ENCODE peak calls at places on chromosomes 2 and 18, in five cellular contexts. Q, V, Y, S and L are unnamed samples.
A peak's percentile ranks its signal among the peaks of the same experiment; 100 is the strongest.

GRCh38 chr2:39991298-39991697 is 212.2 kb upstream of the THUMPD2 start:
- DNase-seq in Q (no peak), V (no peak), Y (no peak), S (no peak), L (no peak)

GRCh38 chr2:234620018-234620417 is 123.1 kb upstream of the ARL4C start:
- DNase-seq in Q (no peak), V (no peak), Y (no peak), S (no peak), L (no peak)

GRCh38 chr2:239039479-239039861 is 191.6 kb downstream of the TWIST2 start:
- DNase-seq in Q (no peak), V (no peak), Y (no peak), S (no peak), L (no peak)

GRCh38 chr2:180254872-180255271 is 247.8 kb upstream of the CWC22 start:
- DNase-seq in Q (no peak), V (no peak), Y (peak; percentile 23), S (no peak), L (no peak)

GRCh38 chr2:225122582-225123486 is 80.6 kb upstream of the DOCK10 start:
- DNase-seq in Q (no peak), V (no peak), Y (no peak), S (no peak), L (peak; percentile 15)

GRCh38 chr2:215404357-215404719 is 31.5 kb downstream of the FN1 start:
- DNase-seq in Q (no peak), V (no peak), Y (no peak), S (no peak), L (no peak)

GRCh38 chr2:232315049-232315922 is 63.3 kb upstream of the ALPP start:
- DNase-seq in Q (peak; percentile 63), V (no peak), Y (no peak), S (no peak), L (no peak)

GRCh38 chr2:75604479-75604878 is 42.1 kb upstream of the MRPL19 start:
- DNase-seq in Q (no peak), V (no peak), Y (no peak), S (no peak), L (no peak)

GRCh38 chr2:110997646-110998045 is 123.1 kb upstream of the BCL2L11 start:
- DNase-seq in Q (no peak), V (no peak), Y (no peak), S (no peak), L (no peak)

GRCh38 chr2:191758420-191759199 is 80.7 kb downstream of the NABP1 start:
- DNase-seq in Q (peak; percentile 55), V (peak; percentile 33), Y (peak; percentile 71), S (peak; percentile 78), L (peak; percentile 66)

GRCh38 chr2:165015052-165015642 is 59.8 kb upstream of the SLC38A11 start:
- DNase-seq in Q (no peak), V (no peak), Y (peak; percentile 68), S (peak; percentile 39), L (peak; percentile 75)

GRCh38 chr2:85911836-85912692 is 23.3 kb upstream of the ST3GAL5 start:
- DNase-seq in Q (no peak), V (no peak), Y (no peak), S (no peak), L (no peak)

GRCh38 chr2:216031960-216032689 is 18.8 kb upstream of the MREG start:
- DNase-seq in Q (peak; percentile 79), V (no peak), Y (no peak), S (no peak), L (no peak)

GRCh38 chr2:209872675-209873074 is 101.0 kb downstream of the UNC80 start:
- DNase-seq in Q (peak; percentile 0), V (peak; percentile 31), Y (peak; percentile 34), S (no peak), L (peak; percentile 73)

GRCh38 chr2:239294571-239295054 is 106.2 kb downstream of the HDAC4 start:
- DNase-seq in Q (no peak), V (no peak), Y (no peak), S (peak; percentile 77), L (no peak)

GRCh38 chr2:238913931-238914647 is 66.2 kb downstream of the TWIST2 start:
- DNase-seq in Q (no peak), V (no peak), Y (no peak), S (no peak), L (no peak)

GRCh38 chr2:88540346-88540745 is 86.9 kb downstream of the EIF2AK3 start:
- DNase-seq in Q (no peak), V (no peak), Y (no peak), S (no peak), L (no peak)

GRCh38 chr2:82896117-82896516 is 1563.0 kb downstream of the SUCLG1 start:
- DNase-seq in Q (no peak), V (no peak), Y (no peak), S (no peak), L (no peak)

GRCh38 chr2:191860760-191861466 is 14.0 kb upstream of the CAVIN2 start:
- DNase-seq in Q (no peak), V (no peak), Y (peak; percentile 92), S (no peak), L (no peak)

GRCh38 chr2:21467910-21468309 is 344.1 kb downstream of the TDRD15 start:
- DNase-seq in Q (peak; percentile 4), V (no peak), Y (no peak), S (no peak), L (no peak)

GRCh38 chr2:241275910-241276309 is 39.6 kb downstream of the HDLBP start:
- DNase-seq in Q (no peak), V (no peak), Y (no peak), S (no peak), L (no peak)

GRCh38 chr2:217707116-217707742 is 295.6 kb downstream of the TNS1 start:
- DNase-seq in Q (no peak), V (no peak), Y (no peak), S (no peak), L (no peak)

GRCh38 chr2:20353597-20353996 is 3.0 kb upstream of the PUM2 start:
- DNase-seq in Q (no peak), V (no peak), Y (no peak), S (no peak), L (no peak)

GRCh38 chr2:113052767-113053166 is at the start of gene IL36B:
- DNase-seq in Q (no peak), V (no peak), Y (no peak), S (no peak), L (no peak)

GRCh38 chr2:127641846-127642510 is 4.0 kb upstream of the GPR17 start:
- DNase-seq in Q (no peak), V (no peak), Y (no peak), S (no peak), L (no peak)

GRCh38 chr2:104658149-104658839 is 195.6 kb upstream of the POU3F3 start:
- DNase-seq in Q (no peak), V (peak; percentile 36), Y (no peak), S (no peak), L (peak; percentile 59)

GRCh38 chr2:1319393-1319792 is 93.9 kb upstream of the TPO start:
- DNase-seq in Q (no peak), V (no peak), Y (no peak), S (no peak), L (no peak)
- TF ChIP-seq CREB1 in Q (no peak), V (no peak), Y (no peak), S (no peak), L (no peak)

GRCh38 chr2:220143336-220143735 is 515.9 kb downstream of the SLC4A3 start:
- DNase-seq in Q (no peak), V (no peak), Y (peak; percentile 37), S (no peak), L (no peak)
- TF ChIP-seq ATF3 in Q (no peak), V (no peak), Y (no peak), S (no peak), L (no peak)

GRCh38 chr18:48475635-48476549 is 62.9 kb upstream of the CTIF start:
- DNase-seq in Q (peak; percentile 5), V (peak; percentile 41), Y (peak; percentile 80), S (peak; percentile 53), L (peak; percentile 62)
- TF ChIP-seq CREB1 in Q (no peak), V (no peak), Y (no peak), S (no peak), L (no peak)

GRCh38 chr2:69914235-69915049 is 467 bp upstream of the MXD1 start:
- DNase-seq in Q (peak; percentile 100), V (peak; percentile 100), Y (peak; percentile 100), S (peak; percentile 98), L (peak; percentile 100)

GRCh38 chr2:69916151-69916550 is 1.2 kb downstream of the MXD1 start:
- DNase-seq in Q (no peak), V (no peak), Y (no peak), S (no peak), L (no peak)

GRCh38 chr2:69907216-69907615 is 7.7 kb upstream of the MXD1 start:
- DNase-seq in Q (no peak), V (no peak), Y (no peak), S (no peak), L (no peak)

GRCh38 chr2:69915050-69915945 is at the start of gene MXD1:
- DNase-seq in Q (no peak), V (no peak), Y (no peak), S (peak; percentile 27), L (peak; percentile 41)

GRCh38 chr2:69911985-69912563 is 2.8 kb upstream of the MXD1 start:
- DNase-seq in Q (no peak), V (no peak), Y (peak; percentile 66), S (peak; percentile 39), L (no peak)
- TF ChIP-seq ATF3 in Q (no peak), V (no peak), Y (no peak), S (no peak), L (no peak)

GRCh38 chr18:28854964-28855363 is 678.0 kb upstream of the CDH2 start:
- DNase-seq in Q (no peak), V (no peak), Y (no peak), S (no peak), L (no peak)
- TF ChIP-seq CREB1 in Q (no peak), V (no peak), Y (no peak), S (no peak), L (no peak)

GRCh38 chr2:174121178-174121577 is 127.2 kb downstream of the OLA1 start:
- DNase-seq in Q (no peak), V (no peak), Y (no peak), S (no peak), L (no peak)

GRCh38 chr2:174120346-174120745 is 128.0 kb downstream of the OLA1 start:
- DNase-seq in Q (no peak), V (no peak), Y (peak; percentile 6), S (no peak), L (no peak)

GRCh38 chr2:174121612-174122011 is 126.7 kb downstream of the OLA1 start:
- DNase-seq in Q (no peak), V (no peak), Y (no peak), S (no peak), L (no peak)

GRCh38 chr2:174122185-174122584 is 126.1 kb downstream of the OLA1 start:
- DNase-seq in Q (no peak), V (no peak), Y (no peak), S (no peak), L (no peak)

GRCh38 chr2:174117951-174118930 is 130.1 kb downstream of the OLA1 start:
- DNase-seq in Q (no peak), V (no peak), Y (no peak), S (no peak), L (no peak)
- TF ChIP-seq ATF3 in Q (no peak), V (no peak), Y (no peak), S (no peak), L (no peak)

GRCh38 chr2:100976634-100977391 is 25.3 kb upstream of the RPL31 start:
- DNase-seq in Q (peak; percentile 25), V (no peak), Y (no peak), S (no peak), L (no peak)
- TF ChIP-seq CREB1 in Q (no peak), V (no peak), Y (no peak), S (no peak), L (no peak)